ENCODE peak calls at places on chromosomes 16 and 17, in ten cellular contexts. R is H1, N is breast epithelium, A is stomach, C is HL-60, Q is transverse colon, F is prostate gland, P is vagina, Y is HCT116, W is spleen. Z is an unnamed sample.

GRCh38 chr17:68424188-68424587 is 33.1 kb downstream of the WIPI1 start:
- DNase-seq in R (no peak), N (no peak), A (no peak), C (no peak), Q (no peak), F (no peak), P (peak), Y (no peak), W (no peak), Z (no peak)

GRCh38 chr17:47615766-47616424 is 33.8 kb upstream of the KPNB1 start:
- DNase-seq in R (no peak), N (no peak), A (no peak), C (no peak), Q (no peak), F (no peak), P (no peak), Y (peak), W (no peak), Z (no peak)

GRCh38 chr16:79628501-79628975 is 28.0 kb upstream of the MAF start:
- DNase-seq in R (no peak), N (no peak), A (no peak), C (no peak), Q (no peak), F (no peak), P (no peak), Y (no peak), W (no peak), Z (no peak)

GRCh38 chr16:17160285-17160854 is 310.4 kb downstream of the XYLT1 start:
- DNase-seq in R (peak), N (no peak), A (no peak), C (no peak), Q (no peak), F (no peak), P (no peak), Y (no peak), W (no peak), Z (no peak)

GRCh38 chr17:40862985-40863733 is 3.9 kb downstream of the KRT12 start:
- DNase-seq in R (peak), N (no peak), A (no peak), C (no peak), Q (no peak), F (no peak), P (no peak), Y (no peak), W (no peak), Z (no peak)

GRCh38 chr16:70800306-70800705 is 652 bp downstream of the VAC14 start:
- DNase-seq in R (no peak), N (no peak), A (no peak), C (peak), Q (no peak), F (no peak), P (no peak), Y (no peak), W (no peak), Z (no peak)

GRCh38 chr17:56230660-56231059 is 77.4 kb downstream of the ANKFN1 start:
- DNase-seq in R (no peak), N (no peak), A (no peak), C (no peak), Q (no peak), F (no peak), P (no peak), Y (no peak), W (no peak), Z (no peak)

GRCh38 chr16:48136547-48137360 is 19.0 kb downstream of the ABCC12 start:
- DNase-seq in R (no peak), N (no peak), A (no peak), C (no peak), Q (no peak), F (no peak), P (no peak), Y (no peak), W (no peak), Z (no peak)

GRCh38 chr16:53433930-53434435 is 288 bp upstream of the RBL2 start:
- DNase-seq in R (no peak), N (no peak), A (no peak), C (no peak), Q (no peak), F (no peak), P (no peak), Y (peak), W (no peak), Z (peak)

GRCh38 chr17:31907342-31907975 is 6.0 kb upstream of the UTP6 start:
- DNase-seq in R (no peak), N (no peak), A (peak), C (no peak), Q (peak), F (peak), P (no peak), Y (no peak), W (no peak), Z (no peak)

GRCh38 chr16:89446136-89446974 is 44.0 kb downstream of the ANKRD11 start:
- DNase-seq in R (no peak), N (no peak), A (no peak), C (no peak), Q (no peak), F (no peak), P (no peak), Y (no peak), W (no peak), Z (no peak)

GRCh38 chr17:29828676-29829291 is 101.2 kb downstream of the SSH2 start:
- DNase-seq in R (no peak), N (no peak), A (no peak), C (no peak), Q (no peak), F (no peak), P (no peak), Y (no peak), W (no peak), Z (no peak)

GRCh38 chr17:48441231-48441711 is 11.3 kb upstream of the SKAP1 start:
- DNase-seq in R (no peak), N (no peak), A (no peak), C (no peak), Q (no peak), F (no peak), P (no peak), Y (no peak), W (no peak), Z (no peak)

GRCh38 chr16:85902366-85903155 is 3.6 kb downstream of the IRF8 start:
- DNase-seq in R (no peak), N (no peak), A (peak), C (no peak), Q (peak), F (no peak), P (no peak), Y (no peak), W (peak), Z (no peak)

GRCh38 chr17:40548982-40549680 is 16.1 kb downstream of the CCR7 start:
- DNase-seq in R (no peak), N (peak), A (peak), C (no peak), Q (peak), F (no peak), P (peak), Y (no peak), W (peak), Z (peak)

DNA sequence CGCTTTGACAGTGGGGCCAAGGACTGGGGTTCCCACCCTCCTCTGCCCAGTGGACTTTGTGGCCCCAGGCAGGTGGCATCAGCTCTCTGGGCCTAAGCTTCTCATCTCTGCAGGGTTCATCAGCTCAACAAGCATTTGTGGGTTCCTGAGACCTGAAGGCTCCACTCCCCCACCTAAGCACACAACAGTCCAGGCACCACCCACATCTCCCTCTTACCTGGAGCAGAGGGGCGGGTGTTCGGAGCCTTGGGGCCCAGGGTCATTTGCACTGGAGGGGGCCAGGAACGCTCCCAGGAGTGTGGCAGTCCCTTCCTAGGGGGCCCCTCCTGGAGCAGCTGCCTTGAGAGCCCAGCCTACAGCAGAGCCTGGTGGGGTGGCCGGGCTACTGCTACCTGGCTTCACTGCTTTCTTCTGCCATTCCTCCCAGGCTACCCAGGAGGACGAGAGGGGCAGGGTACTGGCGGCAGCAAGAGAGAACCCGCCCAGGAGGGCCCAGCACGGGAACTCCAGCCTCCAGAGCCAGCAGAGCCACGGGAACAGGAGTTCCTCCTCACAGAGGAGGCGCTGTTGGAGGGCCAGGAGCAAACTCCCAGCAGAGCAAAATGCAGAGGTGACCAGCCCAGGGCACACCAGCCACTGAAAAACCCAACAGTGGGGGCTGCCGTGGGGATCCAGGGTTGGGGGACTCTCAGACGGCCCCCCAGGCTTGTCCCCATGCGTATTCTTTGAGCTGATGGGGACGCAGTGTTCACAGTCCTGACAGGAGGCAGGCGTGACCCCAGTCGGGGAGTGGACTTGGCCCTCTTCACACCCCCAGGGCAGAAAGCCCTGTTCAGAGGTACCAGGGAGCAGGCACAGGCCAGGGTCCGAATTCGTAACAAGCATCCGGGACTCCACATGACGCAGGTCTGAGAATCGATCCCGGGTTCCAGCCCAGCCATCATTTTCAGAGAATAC is 35.1 kb upstream of the SLC38A10 start:
- DNase-seq in R (no peak), N (no peak), A (no peak), C (no peak), Q (peak), F (no peak), P (no peak), Y (no peak), W (no peak), Z (no peak)
- H3K27ac ChIP-seq in R (no peak), N (peak), A (peak), C (peak), Q (peak), F (peak), P (peak), Y (peak), W (peak), Z (peak)

DNA sequence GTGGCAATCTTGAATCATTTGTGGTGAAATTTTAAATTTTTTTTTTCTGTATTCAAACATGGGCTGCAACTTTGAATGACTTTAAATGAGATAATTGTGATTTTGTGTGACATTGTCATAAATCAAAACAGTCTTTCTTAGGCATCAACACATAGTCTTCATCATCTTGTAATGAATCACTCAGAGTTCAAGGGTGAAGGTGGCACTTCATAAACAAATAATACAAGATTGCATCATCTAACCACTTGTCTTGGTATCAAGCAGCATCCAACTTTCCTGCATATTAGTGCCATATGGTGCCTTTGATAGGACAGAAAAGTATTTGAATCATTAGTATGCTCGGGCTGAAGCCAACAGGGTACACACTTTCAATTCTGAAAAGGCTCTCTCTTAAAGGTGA is 392.4 kb upstream of the GOT2 start:
- DNase-seq in R (no peak), N (no peak), A (no peak), C (no peak), Q (no peak), F (no peak), P (no peak), Y (no peak), W (no peak), Z (no peak)
- TF ChIP-seq POLR2AphosphoS5 in R (no peak), N (no peak), A (no peak), C (no peak), Q (no peak), F (no peak), P (no peak), Y (no peak), W (no peak), Z (no peak)

DNA sequence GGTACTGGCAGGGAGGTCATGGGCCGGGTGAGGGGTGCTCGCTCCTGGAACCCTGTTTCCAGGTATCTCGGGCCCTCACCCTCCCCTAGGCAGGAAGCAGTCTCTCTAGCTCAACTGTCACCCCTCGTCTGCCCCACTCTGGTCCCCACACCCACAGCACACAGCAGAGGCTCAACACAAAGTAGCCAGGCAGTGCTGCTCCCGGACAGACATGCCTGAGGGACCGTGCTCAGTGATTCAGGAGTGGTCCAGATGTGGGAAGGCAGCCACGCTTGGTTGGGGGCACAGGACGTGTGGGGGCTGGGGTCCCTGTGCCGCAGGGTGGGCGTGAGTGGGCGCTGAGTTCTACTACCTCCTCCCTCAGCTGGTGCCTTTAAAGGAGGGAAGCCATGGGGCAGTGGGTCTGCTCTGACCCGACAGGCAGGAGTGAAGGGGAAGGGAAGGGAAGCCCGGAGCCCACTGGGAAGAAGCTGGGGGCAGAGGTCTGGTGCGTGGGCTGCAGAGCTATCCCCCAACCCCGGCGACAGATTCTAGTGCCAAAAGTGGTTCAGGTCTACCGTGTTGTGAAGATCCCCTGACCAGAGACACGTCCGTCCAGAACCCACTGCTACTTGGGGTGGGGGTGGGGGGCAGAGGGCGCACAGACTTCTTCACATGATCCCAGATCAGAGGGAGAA is 11.8 kb downstream of the SLC16A3 start:
- DNase-seq in R (no peak), N (no peak), A (no peak), C (peak), Q (no peak), F (no peak), P (no peak), Y (no peak), W (peak), Z (no peak)
- H3K27ac ChIP-seq in R (no peak), N (peak), A (peak), C (peak), Q (peak), F (peak), P (peak), Y (peak), W (peak), Z (peak)

DNA sequence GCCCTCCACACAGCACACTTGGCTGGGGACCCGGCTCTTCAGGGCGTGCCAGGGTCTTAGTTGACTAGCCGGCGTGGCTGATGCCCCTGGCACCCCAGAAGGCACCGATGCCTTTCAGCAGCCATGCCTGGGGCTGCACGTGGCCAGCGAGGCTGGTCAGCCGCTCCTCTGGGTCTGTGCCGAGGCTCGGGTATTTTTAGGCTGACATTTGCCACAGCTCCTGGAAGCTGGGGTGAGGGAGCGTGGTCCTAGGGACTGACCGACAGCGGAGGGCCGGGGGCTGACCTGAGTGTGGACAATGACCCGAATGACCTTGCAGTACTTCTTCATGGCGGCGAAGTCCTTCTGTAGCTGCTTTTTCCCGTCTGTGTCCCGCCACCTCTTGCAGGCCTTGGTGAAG is 3.9 kb downstream of the RPL3L start:
- DNase-seq in R (no peak), N (no peak), A (no peak), C (no peak), Q (no peak), F (no peak), P (no peak), Y (no peak), W (no peak), Z (no peak)
- TF ChIP-seq POLR2AphosphoS5 in R (no peak), N (no peak), A (no peak), C (no peak), Q (no peak), F (no peak), P (no peak), Y (no peak), W (no peak), Z (no peak)

DNA sequence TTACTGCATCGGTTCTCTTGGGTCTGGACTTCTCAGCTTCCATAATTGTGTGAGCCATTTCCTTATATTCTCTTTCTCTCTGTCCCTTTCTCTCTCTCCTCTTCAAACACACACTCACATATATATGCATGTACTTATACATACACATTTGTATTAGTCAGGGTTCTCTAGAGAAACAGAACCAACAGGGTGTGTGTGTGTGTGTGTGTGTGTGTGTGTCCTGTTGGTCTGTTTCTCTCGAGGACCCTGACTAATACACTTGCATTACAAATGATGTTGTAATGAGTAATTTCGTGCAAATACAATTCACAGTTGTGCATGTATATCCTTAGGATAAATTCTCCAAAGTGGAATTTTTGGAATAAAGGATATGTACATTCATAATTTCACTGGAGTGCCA is 115.3 kb downstream of the NPIPB5 start:
- DNase-seq in R (no peak), N (no peak), A (no peak), C (no peak), Q (no peak), F (no peak), P (no peak), Y (no peak), W (no peak), Z (no peak)
- H3K27ac ChIP-seq in R (no peak), N (no peak), A (no peak), C (no peak), Q (no peak), F (no peak), P (no peak), Y (no peak), W (no peak), Z (no peak)